ENCODE peak calls at places on chromosomes 11 and 22, in seven cellular contexts. X is iris pigment epithelial cell; D is left lobe of liver; R is effector memory CD8-positive, alpha-beta T cell; M is mesenchymal stem cell; K is NCI-H524 treated with DMSO at 0.1 percent for 48 hours; Q is activated CD4-positive, alpha-beta T cell treated with anti-CD3 and anti-CD28 coated beads, Interleukin-2, amount 50 U/mL, for 48 hours. O is an unnamed sample.

GRCh38 chr11:101456812-101457211 is 127.0 kb downstream of the TRPC6 start:
- DNase-seq in M (peak), R (no peak), K (no peak), X (peak), Q (no peak), D (no peak), O (peak)

GRCh38 chr11:102420547-102420946 is 32.0 kb downstream of the TMEM123 start:
- DNase-seq in R (no peak), K (no peak), X (no peak), D (no peak), M (no peak), Q (peak), O (no peak)

GRCh38 chr22:41290262-41291221 is 4.6 kb upstream of the RANGAP1 start:
- DNase-seq in Q (no peak), M (peak), R (no peak), K (no peak), D (no peak), X (peak), O (peak)

GRCh38 chr22:17576475-17576874 is 13.2 kb downstream of the SLC25A18 start:
- DNase-seq in M (peak), D (no peak), Q (no peak), R (no peak), X (peak), K (no peak), O (peak)

GRCh38 chr22:19178065-19178658 is 374 bp downstream of the SLC25A1 start:
- DNase-seq in Q (no peak), X (peak), D (no peak), K (no peak), M (peak), R (peak), O (peak)

GRCh38 chr22:46710842-46711241 is 27.2 kb downstream of the CERK start:
- DNase-seq in D (no peak), R (no peak), M (no peak), Q (no peak), X (no peak), K (no peak), O (no peak)

GRCh38 chr11:68445531-68446035 is 15.0 kb upstream of the PPP6R3 start:
- DNase-seq in K (no peak), D (no peak), R (no peak), M (no peak), Q (no peak), X (no peak), O (no peak)

GRCh38 chr11:130001491-130002351 is 914 bp downstream of the PRDM10 start:
- DNase-seq in M (peak), Q (peak), R (no peak), D (peak), K (no peak), X (peak), O (peak)

GRCh38 chr11:34427171-34427805 is 11.4 kb upstream of the CAT start:
- DNase-seq in D (no peak), X (peak), R (no peak), M (peak), K (no peak), Q (no peak), O (peak)

GRCh38 chr11:6530848-6531247 is 33.8 kb downstream of the DNHD1 start:
- DNase-seq in R (no peak), D (no peak), Q (no peak), M (no peak), K (no peak), X (no peak), O (peak)

GRCh38 chr11:17703951-17704350 is 15.4 kb upstream of the MYOD1 start:
- DNase-seq in M (no peak), D (no peak), X (peak), Q (no peak), R (no peak), K (peak), O (peak)

GRCh38 chr11:8086001-8086479 is 5.0 kb downstream of the TUB start:
- DNase-seq in K (no peak), X (no peak), M (no peak), R (no peak), D (no peak), Q (no peak), O (peak)

GRCh38 chr11:113632981-113633380 is 73.1 kb downstream of the TMPRSS5 start:
- DNase-seq in D (no peak), K (no peak), Q (no peak), X (peak), R (no peak), M (no peak), O (no peak)

GRCh38 chr11:117986981-117987495 is 844 bp downstream of the IL10RA start:
- DNase-seq in D (no peak), Q (peak), R (peak), M (peak), K (no peak), X (peak), O (no peak)

O was measured in IMR-90.